ENCODE peak calls at places on chromosomes 3 and 15, in seven cellular contexts. One of them, this sample, is unnamed.

GRCh38 chr3:119834754-119835365 is 53.0 kb downstream of the NR1I2 start:
- ATAC-seq in DND-41: no peak
- ATAC-seq in GM23338: no peak
- ATAC-seq in HepG2: no peak
- ATAC-seq in foreskin keratinocyte: no peak
- ATAC-seq in HCT116: no peak
- ATAC-seq in heart right ventricle: no peak
- ATAC-seq in this sample: no peak

GRCh38 chr15:78232951-78233350 is 1.4 kb downstream of the ACSBG1 start:
- ATAC-seq in DND-41: no peak
- ATAC-seq in GM23338: no peak
- ATAC-seq in HepG2: no peak
- ATAC-seq in foreskin keratinocyte: no peak
- ATAC-seq in HCT116: no peak
- ATAC-seq in heart right ventricle: no peak
- ATAC-seq in this sample: no peak

GRCh38 chr3:72161870-72162617 is 377.1 kb upstream of the PROK2 start:
- ATAC-seq in DND-41: no peak
- ATAC-seq in GM23338: no peak
- ATAC-seq in HepG2: no peak
- ATAC-seq in foreskin keratinocyte: peak; percentile 88
- ATAC-seq in HCT116: no peak
- ATAC-seq in heart right ventricle: no peak
- ATAC-seq in this sample: peak; percentile 30

GRCh38 chr15:90211440-90212168 is 10.5 kb downstream of the SEMA4B start:
- ATAC-seq in DND-41: no peak
- ATAC-seq in GM23338: peak; percentile 33
- ATAC-seq in HepG2: peak; percentile 70
- ATAC-seq in foreskin keratinocyte: peak; percentile 87
- ATAC-seq in HCT116: peak; percentile 85
- ATAC-seq in heart right ventricle: peak; percentile 40
- ATAC-seq in this sample: peak; percentile 39

GRCh38 chr3:189324538-189325138 is 152.9 kb downstream of the TPRG1 start:
- ATAC-seq in DND-41: peak; percentile 99
- ATAC-seq in GM23338: no peak
- ATAC-seq in HepG2: peak; percentile 93
- ATAC-seq in foreskin keratinocyte: peak; percentile 88
- ATAC-seq in HCT116: peak; percentile 97
- ATAC-seq in heart right ventricle: no peak
- ATAC-seq in this sample: no peak

GRCh38 chr15:73936181-73936580 is 9.9 kb downstream of the LOXL1 start:
- ATAC-seq in DND-41: no peak
- ATAC-seq in GM23338: peak; percentile 71
- ATAC-seq in HepG2: peak; percentile 77
- ATAC-seq in foreskin keratinocyte: peak; percentile 70
- ATAC-seq in HCT116: no peak
- ATAC-seq in heart right ventricle: no peak
- ATAC-seq in this sample: peak; percentile 65

GRCh38 chr3:33420966-33421365 is 19.2 kb downstream of the UBP1 start:
- ATAC-seq in DND-41: no peak
- ATAC-seq in GM23338: peak; percentile 75
- ATAC-seq in HepG2: peak; percentile 84
- ATAC-seq in foreskin keratinocyte: peak; percentile 33
- ATAC-seq in HCT116: peak; percentile 60
- ATAC-seq in heart right ventricle: no peak
- ATAC-seq in this sample: no peak

GRCh38 chr15:69288531-69289311 is 10.0 kb upstream of the PAQR5 start:
- ATAC-seq in DND-41: no peak
- ATAC-seq in GM23338: peak; percentile 61
- ATAC-seq in HepG2: peak; percentile 32
- ATAC-seq in foreskin keratinocyte: peak; percentile 75
- ATAC-seq in HCT116: no peak
- ATAC-seq in heart right ventricle: no peak
- ATAC-seq in this sample: no peak

GRCh38 chr3:117264204-117264994 is 554.8 kb downstream of the TUSC7 start:
- ATAC-seq in DND-41: no peak
- ATAC-seq in GM23338: no peak
- ATAC-seq in HepG2: no peak
- ATAC-seq in foreskin keratinocyte: no peak
- ATAC-seq in HCT116: no peak
- ATAC-seq in heart right ventricle: no peak
- ATAC-seq in this sample: no peak

GRCh38 chr3:172391592-172392302 is 56.5 kb downstream of the GHSR start:
- ATAC-seq in DND-41: no peak
- ATAC-seq in GM23338: no peak
- ATAC-seq in HepG2: no peak
- ATAC-seq in foreskin keratinocyte: no peak
- ATAC-seq in HCT116: no peak
- ATAC-seq in heart right ventricle: peak; percentile 70
- ATAC-seq in this sample: no peak

GRCh38 chr3:16012086-16012485 is 162.4 kb upstream of the GALNT15 start:
- ATAC-seq in DND-41: no peak
- ATAC-seq in GM23338: no peak
- ATAC-seq in HepG2: no peak
- ATAC-seq in foreskin keratinocyte: no peak
- ATAC-seq in HCT116: no peak
- ATAC-seq in heart right ventricle: no peak
- ATAC-seq in this sample: no peak

GRCh38 chr3:28150465-28151206 is 90.8 kb upstream of the CMC1 start:
- ATAC-seq in DND-41: peak; percentile 51
- ATAC-seq in GM23338: no peak
- ATAC-seq in HepG2: no peak
- ATAC-seq in foreskin keratinocyte: no peak
- ATAC-seq in HCT116: no peak
- ATAC-seq in heart right ventricle: peak; percentile 85
- ATAC-seq in this sample: peak; percentile 51

GRCh38 chr3:173289072-173289471 is 108.5 kb upstream of the NLGN1 start:
- ATAC-seq in DND-41: no peak
- ATAC-seq in GM23338: no peak
- ATAC-seq in HepG2: no peak
- ATAC-seq in foreskin keratinocyte: no peak
- ATAC-seq in HCT116: no peak
- ATAC-seq in heart right ventricle: no peak
- ATAC-seq in this sample: no peak

GRCh38 chr3:129119365-129120100 is 2.1 kb downstream of the RAB43 start:
- ATAC-seq in DND-41: no peak
- ATAC-seq in GM23338: no peak
- ATAC-seq in HepG2: peak; percentile 56
- ATAC-seq in foreskin keratinocyte: no peak
- ATAC-seq in HCT116: no peak
- ATAC-seq in heart right ventricle: no peak
- ATAC-seq in this sample: no peak

GRCh38 chr3:101181801-101182200 is 138.6 kb downstream of the IMPG2 start:
- ATAC-seq in DND-41: no peak
- ATAC-seq in GM23338: no peak
- ATAC-seq in HepG2: no peak
- ATAC-seq in foreskin keratinocyte: no peak
- ATAC-seq in HCT116: no peak
- ATAC-seq in heart right ventricle: no peak
- ATAC-seq in this sample: no peak

GRCh38 chr3:101184111-101184510 is 136.3 kb downstream of the IMPG2 start:
- ATAC-seq in DND-41: no peak
- ATAC-seq in GM23338: no peak
- ATAC-seq in HepG2: no peak
- ATAC-seq in foreskin keratinocyte: no peak
- ATAC-seq in HCT116: no peak
- ATAC-seq in heart right ventricle: no peak
- ATAC-seq in this sample: no peak

GRCh38 chr3:101183151-101183550 is 137.2 kb downstream of the IMPG2 start:
- ATAC-seq in DND-41: no peak
- ATAC-seq in GM23338: no peak
- ATAC-seq in HepG2: no peak
- ATAC-seq in foreskin keratinocyte: no peak
- ATAC-seq in HCT116: no peak
- ATAC-seq in heart right ventricle: no peak
- ATAC-seq in this sample: no peak

GRCh38 chr3:101185341-101185740 is 135.0 kb downstream of the IMPG2 start:
- ATAC-seq in DND-41: no peak
- ATAC-seq in GM23338: no peak
- ATAC-seq in HepG2: no peak
- ATAC-seq in foreskin keratinocyte: no peak
- ATAC-seq in HCT116: no peak
- ATAC-seq in heart right ventricle: no peak
- ATAC-seq in this sample: no peak

GRCh38 chr3:101182734-101183133 is 137.6 kb downstream of the IMPG2 start:
- ATAC-seq in DND-41: no peak
- ATAC-seq in GM23338: no peak
- ATAC-seq in HepG2: no peak
- ATAC-seq in foreskin keratinocyte: peak; percentile 61
- ATAC-seq in HCT116: no peak
- ATAC-seq in heart right ventricle: no peak
- ATAC-seq in this sample: no peak
- H3K27ac ChIP-seq in DND-41: no peak overlapping the region
- H3K27ac ChIP-seq in GM23338: no peak overlapping the region
- H3K27ac ChIP-seq in HepG2: no peak overlapping the region
- H3K27ac ChIP-seq in foreskin keratinocyte: no peak overlapping the region
- H3K27ac ChIP-seq in HCT116: no peak overlapping the region
- H3K27ac ChIP-seq in heart right ventricle: no peak overlapping the region
- H3K27ac ChIP-seq in this sample: no peak overlapping the region

DNA sequence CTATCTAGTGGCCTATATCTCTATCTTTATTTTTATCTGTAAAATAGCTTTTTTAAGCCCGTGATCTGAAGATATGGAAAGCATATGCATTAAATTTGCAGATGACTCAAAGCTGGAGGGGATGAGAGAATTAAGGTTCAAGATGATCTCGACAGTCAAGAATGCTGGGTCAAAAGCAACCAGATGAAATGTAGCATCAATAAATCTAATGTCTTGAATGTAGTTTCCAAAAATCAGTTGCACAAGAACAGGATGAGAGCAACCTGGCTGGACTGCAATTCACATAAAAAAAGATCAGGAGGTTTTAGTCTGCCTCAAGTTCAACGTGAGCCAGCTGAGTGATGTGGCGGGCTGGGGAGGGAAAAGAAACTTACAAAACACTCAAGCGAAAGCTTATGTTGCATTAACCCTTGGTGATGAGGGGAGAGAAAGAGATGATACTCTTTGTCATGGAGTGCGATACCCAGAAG is 221.3 kb upstream of the TLE3 start:
- ATAC-seq in DND-41: no peak
- ATAC-seq in GM23338: no peak
- ATAC-seq in HepG2: no peak
- ATAC-seq in foreskin keratinocyte: no peak
- ATAC-seq in HCT116: no peak
- ATAC-seq in heart right ventricle: no peak
- ATAC-seq in this sample: peak; percentile 75
- H3K4me1 ChIP-seq in DND-41: no peaks in the 10 kb centered on the region
- H3K4me1 ChIP-seq in GM23338: peaks cover 9% of the 10 kb centered on the region
- H3K4me1 ChIP-seq in HepG2: no peaks in the 10 kb centered on the region
- H3K4me1 ChIP-seq in foreskin keratinocyte: no peaks in the 10 kb centered on the region
- H3K4me1 ChIP-seq in HCT116: peaks cover 3% of the 10 kb centered on the region
- H3K4me1 ChIP-seq in heart right ventricle: peaks cover 19% of the 10 kb centered on the region
- H3K4me1 ChIP-seq in this sample: peaks cover 4% of the 10 kb centered on the region

GRCh38 chr3:67858492-67858891 is 204.1 kb upstream of the SUCLG2 start:
- ATAC-seq in DND-41: no peak
- ATAC-seq in GM23338: no peak
- ATAC-seq in HepG2: no peak
- ATAC-seq in foreskin keratinocyte: no peak
- ATAC-seq in HCT116: no peak
- ATAC-seq in heart right ventricle: no peak
- ATAC-seq in this sample: no peak
- TF ChIP-seq CTCF in DND-41: no peak
- TF ChIP-seq CTCF in GM23338: no peak
- TF ChIP-seq CTCF in HepG2: no peak
- TF ChIP-seq CTCF in foreskin keratinocyte: no peak
- TF ChIP-seq CTCF in HCT116: no peak
- TF ChIP-seq CTCF in heart right ventricle: no peak
- TF ChIP-seq CTCF in this sample: no peak

DNA sequence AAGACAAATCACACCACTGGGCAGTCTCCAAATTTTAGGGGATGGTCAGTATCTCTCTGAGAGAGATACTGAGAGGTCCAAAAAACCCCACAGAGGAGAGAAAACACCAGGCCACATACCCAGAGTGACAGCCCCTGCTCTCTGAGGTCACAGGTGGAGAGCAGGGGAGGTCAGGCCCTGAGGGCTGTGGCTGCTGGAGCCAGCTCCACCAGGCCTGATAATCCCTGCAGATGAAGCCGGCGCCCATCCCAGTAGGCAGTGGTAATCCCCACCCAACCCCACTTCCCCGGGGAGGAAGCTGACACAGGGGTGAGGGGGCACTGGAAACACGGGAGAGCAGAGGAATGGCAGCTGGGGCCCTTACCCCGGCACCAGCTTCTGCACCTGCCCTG is 31.2 kb upstream of the SRP14 start:
- ATAC-seq in DND-41: peak; percentile 29
- ATAC-seq in GM23338: no peak
- ATAC-seq in HepG2: peak; percentile 59
- ATAC-seq in foreskin keratinocyte: no peak
- ATAC-seq in HCT116: no peak
- ATAC-seq in heart right ventricle: no peak
- ATAC-seq in this sample: no peak
- H3K27ac ChIP-seq in DND-41: peak overlapping the region; percentile 52
- H3K27ac ChIP-seq in GM23338: no peak overlapping the region
- H3K27ac ChIP-seq in HepG2: peak overlapping the region; percentile 69
- H3K27ac ChIP-seq in foreskin keratinocyte: no peak overlapping the region
- H3K27ac ChIP-seq in HCT116: no peak overlapping the region
- H3K27ac ChIP-seq in heart right ventricle: peak overlapping the region; percentile 84
- H3K27ac ChIP-seq in this sample: no peak overlapping the region

DNA sequence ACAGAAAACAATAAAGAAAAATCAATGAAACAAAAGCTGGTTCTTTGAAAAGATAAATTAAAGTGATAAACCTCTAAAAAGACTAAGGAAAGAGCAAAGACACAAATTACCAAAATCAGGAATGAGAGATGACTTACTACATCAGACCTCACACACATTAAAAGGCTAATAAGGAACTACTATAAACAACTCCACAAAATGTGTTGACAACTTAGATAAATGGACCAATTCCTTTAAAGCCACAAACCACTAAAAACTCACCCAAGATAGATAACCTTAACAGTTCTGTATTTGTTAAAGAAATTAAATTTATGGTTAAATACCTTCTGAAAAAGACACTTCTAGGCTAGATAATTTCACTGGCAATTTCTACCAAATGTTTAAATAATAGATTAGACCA is 170.4 kb downstream of the SMAD6 start:
- ATAC-seq in DND-41: no peak
- ATAC-seq in GM23338: no peak
- ATAC-seq in HepG2: no peak
- ATAC-seq in foreskin keratinocyte: no peak
- ATAC-seq in HCT116: no peak
- ATAC-seq in heart right ventricle: no peak
- ATAC-seq in this sample: no peak
- H3K4me1 ChIP-seq in DND-41: no peaks in the 10 kb centered on the region
- H3K4me1 ChIP-seq in GM23338: no peaks in the 10 kb centered on the region
- H3K4me1 ChIP-seq in HepG2: no peaks in the 10 kb centered on the region
- H3K4me1 ChIP-seq in foreskin keratinocyte: no peaks in the 10 kb centered on the region
- H3K4me1 ChIP-seq in HCT116: peaks cover 24% of the 10 kb centered on the region
- H3K4me1 ChIP-seq in heart right ventricle: peaks cover 9% of the 10 kb centered on the region
- H3K4me1 ChIP-seq in this sample: peaks cover 8% of the 10 kb centered on the region

DNA sequence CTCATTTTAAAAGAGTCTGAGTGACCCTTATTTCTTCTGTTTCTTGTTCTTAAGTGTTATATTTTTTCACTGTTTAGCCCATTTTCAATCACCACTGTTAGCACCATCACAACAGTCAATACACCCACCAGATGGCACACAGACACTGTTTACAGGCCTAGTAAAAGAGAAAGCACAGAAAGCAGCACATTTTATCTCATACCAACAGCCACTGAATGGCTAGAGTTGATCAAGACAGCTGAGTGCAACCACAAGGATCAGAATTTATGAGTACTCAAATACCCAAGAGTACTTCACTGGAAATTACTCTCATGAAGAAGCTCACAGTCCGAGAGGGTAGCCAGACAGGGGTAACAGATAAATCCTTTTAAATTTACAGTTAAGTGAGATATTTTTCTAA is 127.0 kb downstream of the TFDP2 start:
- ATAC-seq in DND-41: peak; percentile 91
- ATAC-seq in GM23338: peak; percentile 55
- ATAC-seq in HepG2: peak; percentile 52
- ATAC-seq in foreskin keratinocyte: no peak
- ATAC-seq in HCT116: peak; percentile 52
- ATAC-seq in heart right ventricle: peak; percentile 40
- ATAC-seq in this sample: no peak
- TF ChIP-seq CTCF in DND-41: peak; percentile 80
- TF ChIP-seq CTCF in GM23338: peak; percentile 39
- TF ChIP-seq CTCF in HepG2: peak; percentile 38
- TF ChIP-seq CTCF in foreskin keratinocyte: peak; percentile 38
- TF ChIP-seq CTCF in HCT116: peak; percentile 8
- TF ChIP-seq CTCF in heart right ventricle: peak; percentile 28
- TF ChIP-seq CTCF in this sample: no peak